ENCODE peak calls at places on chromosomes 4 and X, in six cellular contexts. X, Q, C, H, G and N are unnamed samples.

GRCh38 chrX:16114640-16115039 is 8.7 kb upstream of the GRPR start:
- DNase-seq in X (no peak), Q (no peak), C (no peak), H (no peak), G (no peak), N (no peak)

GRCh38 chr4:94545296-94545695 is 93.6 kb downstream of the PDLIM5 start:
- DNase-seq in X (no peak), Q (no peak), C (no peak), H (no peak), G (no peak), N (no peak)

GRCh38 chr4:144353240-144353639 is 212.7 kb upstream of the GYPA start:
- DNase-seq in X (no peak), Q (no peak), C (no peak), H (no peak), G (no peak), N (no peak)

GRCh38 chrX:47218280-47218919 is at the start of gene CDK16:
- DNase-seq in X (no peak), Q (peak; percentile 92), C (peak; percentile 90), H (peak; percentile 67), G (peak; percentile 84), N (peak; percentile 83)

GRCh38 chrX:153440556-153441135 is 5.2 kb downstream of the TREX2 start:
- DNase-seq in X (no peak), Q (no peak), C (no peak), H (no peak), G (no peak), N (no peak)

GRCh38 chr4:53227451-53227850 is 138.4 kb downstream of the SCFD2 start:
- DNase-seq in X (no peak), Q (no peak), C (no peak), H (no peak), G (no peak), N (no peak)

GRCh38 chrX:65536291-65536690 is 1.7 kb upstream of the LAS1L start:
- DNase-seq in X (no peak), Q (no peak), C (no peak), H (no peak), G (no peak), N (no peak)

GRCh38 chr4:116099596-116099995 is 985.8 kb downstream of the TRAM1L1 start:
- DNase-seq in X (no peak), Q (no peak), C (no peak), H (no peak), G (no peak), N (no peak)

GRCh38 chr4:7169134-7169533 is 23.2 kb upstream of the SORCS2 start:
- DNase-seq in X (no peak), Q (no peak), C (peak; percentile 10), H (no peak), G (no peak), N (peak; percentile 35)

GRCh38 chr4:57233391-57233790 is 123.2 kb upstream of the IGFBP7 start:
- DNase-seq in X (no peak), Q (no peak), C (no peak), H (no peak), G (no peak), N (no peak)

GRCh38 chr4:7191546-7192251 is 639 bp upstream of the SORCS2 start:
- DNase-seq in X (no peak), Q (no peak), C (peak; percentile 60), H (no peak), G (no peak), N (no peak)

GRCh38 chr4:141668200-141668599 is 31.8 kb downstream of the IL15 start:
- DNase-seq in X (no peak), Q (no peak), C (no peak), H (no peak), G (no peak), N (no peak)

GRCh38 chr4:98938386-98938785 is 9.5 kb upstream of the EIF4E start:
- DNase-seq in X (no peak), Q (no peak), C (no peak), H (no peak), G (no peak), N (no peak)

GRCh38 chrX:48531359-48531954 is 8.1 kb upstream of the TBC1D25 start:
- DNase-seq in X (no peak), Q (no peak), C (no peak), H (no peak), G (no peak), N (no peak)

GRCh38 chr4:168877779-168878491 is 132.1 kb downstream of the CBR4 start:
- DNase-seq in X (no peak), Q (no peak), C (peak; percentile 87), H (peak; percentile 43), G (no peak), N (no peak)

GRCh38 chr4:98452091-98452490 is 190.9 kb downstream of the RAP1GDS1 start:
- DNase-seq in X (no peak), Q (no peak), C (no peak), H (no peak), G (no peak), N (no peak)

GRCh38 chrX:104330966-104331365 is 76.2 kb upstream of the ESX1 start:
- DNase-seq in X (no peak), Q (no peak), C (no peak), H (no peak), G (no peak), N (no peak)

GRCh38 chr4:17098401-17098800 is 200.0 kb upstream of the LDB2 start:
- DNase-seq in X (no peak), Q (peak; percentile 72), C (no peak), H (no peak), G (no peak), N (no peak)

GRCh38 chr4:146638801-146639351 is at the start of gene POU4F2:
- DNase-seq in X (no peak), Q (no peak), C (peak; percentile 80), H (no peak), G (no peak), N (no peak)

GRCh38 chrX:52608961-52609360 is 45.7 kb downstream of the SSX7 start:
- DNase-seq in X (no peak), Q (no peak), C (no peak), H (no peak), G (no peak), N (no peak)

GRCh38 chr4:151797131-151797530 is 36.3 kb upstream of the GATB start:
- DNase-seq in X (no peak), Q (no peak), C (no peak), H (no peak), G (no peak), N (no peak)

GRCh38 chrX:107676559-107677378 is 48.5 kb downstream of the PRPS1 start:
- DNase-seq in X (peak; percentile 54), Q (peak; percentile 96), C (peak; percentile 95), H (peak; percentile 94), G (peak; percentile 94), N (peak; percentile 54)

GRCh38 chr4:99463566-99463965 is 28.4 kb upstream of the ADH7 start:
- DNase-seq in X (no peak), Q (no peak), C (no peak), H (no peak), G (no peak), N (no peak)

GRCh38 chrX:54494970-54495813 is 842 bp downstream of the FGD1 start:
- DNase-seq in X (no peak), Q (no peak), C (peak; percentile 64), H (peak; percentile 19), G (no peak), N (no peak)

GRCh38 chr4:110808371-110808878 is 185.5 kb upstream of the PITX2 start:
- DNase-seq in X (no peak), Q (no peak), C (no peak), H (no peak), G (no peak), N (no peak)

GRCh38 chr4:72546456-72546855 is 22.6 kb downstream of the ADAMTS3 start:
- DNase-seq in X (no peak), Q (no peak), C (no peak), H (no peak), G (no peak), N (no peak)

GRCh38 chr4:41146716-41147506 is 67.4 kb downstream of the APBB2 start:
- DNase-seq in X (no peak), Q (no peak), C (no peak), H (peak; percentile 26), G (peak; percentile 67), N (no peak)

DNA sequence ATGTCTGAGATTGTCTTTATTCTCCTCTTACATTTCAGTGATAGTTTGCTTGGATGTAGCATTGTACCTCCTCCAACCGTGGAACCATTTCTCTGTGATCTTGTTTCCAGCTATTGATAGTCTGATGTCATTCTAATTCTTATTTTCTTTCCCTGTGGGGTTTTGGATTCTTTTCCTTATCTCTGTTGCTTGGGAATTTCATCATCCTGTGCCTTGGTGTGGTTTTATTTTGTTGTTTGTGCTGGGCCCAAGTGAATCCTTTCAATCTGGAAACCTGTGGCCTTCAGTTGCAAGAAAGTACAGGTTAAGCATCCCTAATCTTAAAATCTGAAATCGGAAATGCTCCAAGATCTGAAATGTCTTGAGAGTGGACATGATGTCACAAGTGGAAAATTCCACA is 22.0 kb downstream of the MSX1 start:
- DNase-seq in X (no peak), Q (no peak), C (no peak), H (no peak), G (no peak), N (no peak)
- H3K4me1 ChIP-seq in X (no peaks in the 10 kb centered on the region), Q (no peaks in the 10 kb centered on the region), C (no peaks in the 10 kb centered on the region), H (no peaks in the 10 kb centered on the region), G (no peaks in the 10 kb centered on the region), N (no peaks in the 10 kb centered on the region)

GRCh38 chr4:186104895-186105720 is 604 bp downstream of the FAM149A start:
- DNase-seq in X (no peak), Q (no peak), C (peak; percentile 79), H (peak; percentile 31), G (no peak), N (no peak)
- TF ChIP-seq CTCF in X (no peak), Q (no peak), C (no peak), H (no peak), G (no peak), N (peak; percentile 18)

GRCh38 chr4:8269535-8270417 is at the start of gene HTRA3:
- DNase-seq in X (no peak), Q (no peak), C (no peak), H (peak; percentile 33), G (no peak), N (no peak)

GRCh38 chr4:8271821-8272220 is 2.3 kb downstream of the HTRA3 start:
- DNase-seq in X (no peak), Q (no peak), C (peak; percentile 64), H (no peak), G (no peak), N (no peak)

GRCh38 chr4:8272472-8273428 is 3.2 kb downstream of the HTRA3 start:
- DNase-seq in X (no peak), Q (no peak), C (peak; percentile 88), H (no peak), G (no peak), N (no peak)

GRCh38 chr4:8270418-8270771 is 841 bp downstream of the HTRA3 start:
- DNase-seq in X (no peak), Q (no peak), C (no peak), H (no peak), G (no peak), N (no peak)

GRCh38 chr4:8270912-8271815 is 1.6 kb downstream of the HTRA3 start:
- DNase-seq in X (no peak), Q (no peak), C (peak; percentile 54), H (no peak), G (no peak), N (no peak)
- H3K4me1 ChIP-seq in X (no peaks in the 10 kb centered on the region), Q (peaks cover 86% of the 10 kb centered on the region), C (peaks cover 13% of the 10 kb centered on the region), H (peaks cover 51% of the 10 kb centered on the region), G (peaks cover 4% of the 10 kb centered on the region), N (no peaks in the 10 kb centered on the region)

DNA sequence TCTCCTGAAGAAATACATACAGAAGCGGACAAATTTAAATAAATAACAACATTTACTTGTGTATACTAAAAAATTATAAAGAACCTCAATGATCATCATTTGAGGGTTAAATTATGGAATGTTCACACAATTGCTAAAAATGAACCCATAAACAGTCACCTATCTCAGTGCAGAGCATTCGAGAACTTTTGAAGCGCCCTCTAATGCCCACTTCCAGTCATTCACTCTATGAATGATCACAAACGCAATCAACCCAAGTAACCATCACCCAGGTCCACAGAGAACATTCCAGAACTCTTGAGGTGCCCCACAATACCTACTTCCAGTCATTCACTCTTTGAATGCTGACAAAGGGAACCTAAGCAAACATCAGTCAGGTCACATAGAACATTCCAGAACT is 103.5 kb upstream of the PLAC1 start:
- DNase-seq in X (no peak), Q (no peak), C (no peak), H (no peak), G (no peak), N (peak; percentile 18)
- TF ChIP-seq CTCF in X (peak; percentile 71), Q (no peak), C (no peak), H (no peak), G (peak; percentile 27), N (peak; percentile 74)